ENCODE peak calls at places on chromosomes 4 and X, in ten cellular contexts. R, N, P, I, F, A, Y, W, C and B are unnamed samples.
A peak's percentile ranks its signal among the peaks of the same experiment; 100 is the strongest.

GRCh38 chrX:139720136-139720535 is 12.2 kb upstream of the MCF2 start:
- DNase-seq in R (no peak), N (no peak), P (peak; percentile 33), I (no peak), F (no peak), A (no peak), Y (no peak), W (no peak), C (no peak), B (no peak)

GRCh38 chr4:181504846-181505374 is 738.3 kb upstream of the TENM3 start:
- DNase-seq in R (no peak), N (no peak), P (no peak), I (no peak), F (no peak), A (no peak), Y (no peak), W (no peak), C (no peak), B (no peak)

GRCh38 chrX:153995504-153995903 is 22.9 kb downstream of the TMEM187 start:
- DNase-seq in R (no peak), N (no peak), P (no peak), I (no peak), F (no peak), A (no peak), Y (no peak), W (no peak), C (no peak), B (no peak)

GRCh38 chrX:13778916-13779315 is 38.0 kb downstream of the GPM6B start:
- DNase-seq in R (no peak), N (no peak), P (peak; percentile 72), I (no peak), F (no peak), A (no peak), Y (no peak), W (no peak), C (no peak), B (no peak)

GRCh38 chrX:111098874-111099273 is 2.9 kb downstream of the PAK3 start:
- DNase-seq in R (peak; percentile 68), N (peak; percentile 45), P (peak; percentile 25), I (peak; percentile 69), F (no peak), A (peak; percentile 86), Y (peak; percentile 42), W (no peak), C (peak; percentile 23), B (no peak)

GRCh38 chrX:130482871-130483270 is 81.1 kb downstream of the RBMX2 start:
- DNase-seq in R (no peak), N (no peak), P (no peak), I (no peak), F (no peak), A (no peak), Y (no peak), W (no peak), C (no peak), B (no peak)

GRCh38 chr4:139042981-139043460 is 27.4 kb downstream of the NOCT start:
- DNase-seq in R (no peak), N (no peak), P (no peak), I (no peak), F (no peak), A (no peak), Y (no peak), W (no peak), C (no peak), B (no peak)

GRCh38 chr4:56197387-56197786 is 189.9 kb downstream of the AASDH start:
- DNase-seq in R (no peak), N (no peak), P (peak; percentile 59), I (no peak), F (no peak), A (no peak), Y (peak; percentile 21), W (no peak), C (no peak), B (no peak)

GRCh38 chr4:184306949-184307348 is 89.3 kb upstream of the ENPP6 start:
- DNase-seq in R (no peak), N (no peak), P (no peak), I (no peak), F (no peak), A (no peak), Y (no peak), W (no peak), C (no peak), B (no peak)

GRCh38 chrX:13452283-13452682 is 117.1 kb upstream of the EGFL6 start:
- DNase-seq in R (no peak), N (no peak), P (no peak), I (no peak), F (no peak), A (no peak), Y (no peak), W (no peak), C (no peak), B (no peak)

GRCh38 chr4:174524242-174524641 is 2.0 kb upstream of the HPGD start:
- DNase-seq in R (no peak), N (no peak), P (no peak), I (peak; percentile 21), F (no peak), A (no peak), Y (peak; percentile 77), W (no peak), C (no peak), B (no peak)

GRCh38 chrX:70039758-70040157 is 10.0 kb downstream of the AWAT2 start:
- DNase-seq in R (no peak), N (no peak), P (no peak), I (no peak), F (no peak), A (no peak), Y (no peak), W (no peak), C (no peak), B (no peak)

DNA sequence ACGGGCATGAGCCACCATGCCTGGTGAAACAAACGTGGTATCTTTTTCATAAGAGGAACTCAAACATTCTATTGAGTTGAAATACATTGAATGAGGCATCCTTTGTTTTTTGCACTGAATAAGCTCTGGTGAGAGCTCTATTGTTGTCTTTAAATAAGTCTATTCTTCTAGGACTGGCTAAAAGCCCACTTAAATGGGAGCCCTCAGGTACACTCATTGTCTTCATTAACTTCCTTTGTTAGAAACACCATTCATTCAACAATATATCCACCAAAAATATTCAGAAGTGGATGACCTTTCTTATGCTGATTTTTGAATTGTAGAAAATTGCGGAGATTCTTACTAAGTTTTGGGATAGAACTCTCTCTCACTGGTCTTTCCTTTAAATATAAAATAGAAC is 568.0 kb downstream of the IL1RAPL1 start:
- DNase-seq in R (no peak), N (no peak), P (no peak), I (no peak), F (no peak), A (no peak), Y (no peak), W (no peak), C (no peak), B (no peak)
- H3K27ac ChIP-seq in R (no peak overlapping the region), N (no peak overlapping the region), P (no peak overlapping the region), I (no peak overlapping the region), F (no peak overlapping the region), A (no peak overlapping the region), Y (no peak overlapping the region), W (no peak overlapping the region), C (no peak overlapping the region), B (no peak overlapping the region)

GRCh38 chr4:173013232-173013932 is 155.2 kb upstream of the GALNT7 start:
- DNase-seq in R (peak; percentile 50), N (peak; percentile 38), P (peak; percentile 57), I (peak; percentile 62), F (no peak), A (no peak), Y (peak; percentile 36), W (peak; percentile 9), C (peak; percentile 16), B (peak; percentile 31)

GRCh38 chr4:173014113-173014558 is 154.5 kb upstream of the GALNT7 start:
- DNase-seq in R (no peak), N (no peak), P (peak; percentile 63), I (no peak), F (no peak), A (no peak), Y (no peak), W (no peak), C (no peak), B (no peak)

GRCh38 chr4:173017802-173018201 is 150.8 kb upstream of the GALNT7 start:
- DNase-seq in R (no peak), N (no peak), P (no peak), I (no peak), F (no peak), A (no peak), Y (no peak), W (no peak), C (no peak), B (no peak)

GRCh38 chr4:173012608-173013007 is 156.0 kb upstream of the GALNT7 start:
- DNase-seq in R (no peak), N (no peak), P (no peak), I (no peak), F (no peak), A (no peak), Y (no peak), W (no peak), C (no peak), B (no peak)

GRCh38 chr4:173014836-173015235 is 153.8 kb upstream of the GALNT7 start:
- DNase-seq in R (no peak), N (no peak), P (no peak), I (no peak), F (no peak), A (no peak), Y (no peak), W (no peak), C (no peak), B (no peak)
- H3K27ac ChIP-seq in R (no peak overlapping the region), N (no peak overlapping the region), P (no peak overlapping the region), I (no peak overlapping the region), F (no peak overlapping the region), A (no peak overlapping the region), Y (no peak overlapping the region), W (no peak overlapping the region), C (no peak overlapping the region), B (no peak overlapping the region)

GRCh38 chr4:87717276-87718031 is 67.4 kb downstream of the DMP1 start:
- DNase-seq in R (no peak), N (no peak), P (no peak), I (no peak), F (no peak), A (no peak), Y (no peak), W (no peak), C (no peak), B (no peak)
- H3K27ac ChIP-seq in R (no peak overlapping the region), N (peak overlapping the region; percentile 33), P (no peak overlapping the region), I (no peak overlapping the region), F (peak overlapping the region; percentile 72), A (no peak overlapping the region), Y (no peak overlapping the region), W (no peak overlapping the region), C (no peak overlapping the region), B (peak overlapping the region; percentile 2)

DNA sequence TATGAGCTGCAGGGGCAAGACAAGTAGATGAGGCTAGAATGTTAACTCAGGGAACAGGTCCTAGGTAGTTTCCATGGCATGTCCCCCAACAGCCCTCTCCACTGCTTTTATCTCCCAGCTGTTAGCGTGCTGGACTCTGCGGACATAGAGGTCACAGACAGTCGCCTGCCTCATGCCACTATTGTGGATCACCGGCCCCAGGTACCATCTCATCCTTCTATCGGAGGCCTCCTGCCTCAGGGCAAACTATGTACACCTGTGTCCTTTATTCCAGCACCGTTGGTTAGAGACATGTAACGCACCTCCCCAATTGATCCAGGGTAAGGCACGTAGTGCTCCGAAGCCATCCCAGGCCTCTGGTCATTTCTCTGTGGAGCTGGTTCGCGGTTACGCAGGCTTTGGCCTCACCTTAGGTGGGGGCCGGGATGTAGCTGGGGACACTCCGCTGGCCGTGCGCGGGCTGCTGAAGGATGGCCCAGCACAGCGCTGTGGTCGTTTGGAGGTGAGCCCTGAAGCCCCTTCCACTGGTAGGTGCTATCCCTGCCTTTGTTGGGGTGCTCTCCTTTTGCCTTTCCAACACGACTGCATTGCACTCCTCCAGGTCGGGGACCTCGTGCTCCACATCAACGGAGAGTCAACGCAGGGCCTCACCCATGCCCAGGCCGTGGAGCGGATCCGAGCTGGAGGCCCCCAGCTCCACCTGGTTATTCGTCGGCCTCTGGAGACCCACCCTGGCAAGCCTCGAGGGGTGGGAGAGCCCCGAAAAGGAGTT is 2.2 kb downstream of the MAGIX start:
- DNase-seq in R (no peak), N (no peak), P (no peak), I (no peak), F (no peak), A (peak; percentile 78), Y (no peak), W (no peak), C (no peak), B (no peak)
- H3K27ac ChIP-seq in R (no peak overlapping the region), N (peak overlapping the region; percentile 94), P (peak overlapping the region; percentile 86), I (peak overlapping the region; percentile 85), F (peak overlapping the region; percentile 98), A (peak overlapping the region; percentile 88), Y (peak overlapping the region; percentile 93), W (no peak overlapping the region), C (peak overlapping the region; percentile 88), B (peak overlapping the region; percentile 97)